ENCODE peak calls at places on chromosomes 6 and 20, in nine cellular contexts. L, F, U, T, D, W, R, G and N are unnamed samples.

GRCh38 chr6:56026461-56027180 is 151.2 kb upstream of the BMP5 start:
- DNase-seq in W (no peak), U (no peak), L (no peak), F (no peak), T (no peak), R (peak), G (no peak), D (no peak), N (no peak)

GRCh38 chr20:18314786-18315406 is 26.6 kb downstream of the ZNF133 start:
- DNase-seq in U (no peak), G (no peak), L (no peak), D (peak), F (no peak), W (no peak), T (peak), R (peak), N (no peak)

GRCh38 chr20:63735859-63736718 is at the start of gene LIME1:
- DNase-seq in R (no peak), F (no peak), G (peak), D (no peak), W (peak), U (peak), L (peak), T (no peak), N (peak)

GRCh38 chr6:149213829-149214228 is 103.7 kb upstream of the TAB2 start:
- DNase-seq in R (no peak), D (no peak), G (no peak), L (no peak), F (no peak), T (no peak), U (no peak), W (no peak), N (no peak)

GRCh38 chr6:474454-475185 is 83.1 kb downstream of the IRF4 start:
- DNase-seq in R (peak), F (peak), T (no peak), G (no peak), D (no peak), U (peak), L (no peak), W (no peak), N (peak)

GRCh38 chr6:108559884-108560462 is 744 bp upstream of the FOXO3 start:
- DNase-seq in R (peak), F (peak), D (peak), L (peak), G (peak), U (peak), T (peak), W (peak), N (peak)

GRCh38 chr6:36489426-36489825 is 46.6 kb downstream of the KCTD20 start:
- DNase-seq in L (no peak), G (no peak), T (no peak), F (no peak), R (no peak), D (no peak), U (no peak), W (no peak), N (no peak)

GRCh38 chr20:2864626-2865025 is 8.7 kb upstream of the PTPRA start:
- DNase-seq in F (no peak), G (no peak), T (no peak), R (no peak), U (no peak), L (no peak), D (no peak), W (no peak), N (no peak)

GRCh38 chr20:50399917-50400704 is 110.1 kb upstream of the PTPN1 start:
- DNase-seq in W (no peak), U (no peak), G (no peak), R (no peak), F (no peak), T (no peak), D (peak), L (no peak), N (no peak)

GRCh38 chr6:49430187-49430586 is 32.9 kb downstream of the MMUT start:
- DNase-seq in G (no peak), R (peak), D (no peak), T (no peak), W (no peak), L (no peak), F (no peak), U (no peak), N (no peak)

GRCh38 chr6:41306187-41306854 is 19.8 kb upstream of the TREM1 start:
- DNase-seq in W (peak), G (peak), L (peak), D (peak), F (peak), R (peak), T (peak), U (peak), N (peak)

GRCh38 chr6:157187182-157188093 is 135.9 kb downstream of the TMEM242 start:
- DNase-seq in F (no peak), G (no peak), W (no peak), D (peak), R (no peak), U (no peak), T (no peak), L (no peak), N (no peak)

GRCh38 chr20:40545478-40545877 is 143.6 kb downstream of the MAFB start:
- DNase-seq in F (no peak), D (no peak), L (no peak), W (no peak), T (no peak), U (no peak), G (no peak), R (no peak), N (no peak)

GRCh38 chr20:40547492-40548129 is 141.4 kb downstream of the MAFB start:
- DNase-seq in D (no peak), T (peak), R (no peak), G (no peak), W (no peak), F (no peak), U (no peak), L (no peak), N (no peak)

GRCh38 chr20:40551125-40551530 is 137.9 kb downstream of the MAFB start:
- DNase-seq in L (no peak), T (no peak), G (no peak), R (no peak), W (no peak), D (peak), F (no peak), U (no peak), N (no peak)
- TF ChIP-seq CTCF in L (no peak), T (no peak), G (no peak), R (no peak), W (no peak), D (no peak), F (no peak), U (no peak), N (no peak)

GRCh38 chr20:62141397-62142251 is 1.6 kb downstream of the PSMA7 start:
- DNase-seq in W (no peak), L (no peak), T (peak), U (no peak), D (peak), F (no peak), R (no peak), G (no peak), N (no peak)
- TF ChIP-seq CTCF in W (no peak), L (peak), T (peak), U (peak), D (no peak), F (no peak), R (peak), G (peak), N (peak)

DNA sequence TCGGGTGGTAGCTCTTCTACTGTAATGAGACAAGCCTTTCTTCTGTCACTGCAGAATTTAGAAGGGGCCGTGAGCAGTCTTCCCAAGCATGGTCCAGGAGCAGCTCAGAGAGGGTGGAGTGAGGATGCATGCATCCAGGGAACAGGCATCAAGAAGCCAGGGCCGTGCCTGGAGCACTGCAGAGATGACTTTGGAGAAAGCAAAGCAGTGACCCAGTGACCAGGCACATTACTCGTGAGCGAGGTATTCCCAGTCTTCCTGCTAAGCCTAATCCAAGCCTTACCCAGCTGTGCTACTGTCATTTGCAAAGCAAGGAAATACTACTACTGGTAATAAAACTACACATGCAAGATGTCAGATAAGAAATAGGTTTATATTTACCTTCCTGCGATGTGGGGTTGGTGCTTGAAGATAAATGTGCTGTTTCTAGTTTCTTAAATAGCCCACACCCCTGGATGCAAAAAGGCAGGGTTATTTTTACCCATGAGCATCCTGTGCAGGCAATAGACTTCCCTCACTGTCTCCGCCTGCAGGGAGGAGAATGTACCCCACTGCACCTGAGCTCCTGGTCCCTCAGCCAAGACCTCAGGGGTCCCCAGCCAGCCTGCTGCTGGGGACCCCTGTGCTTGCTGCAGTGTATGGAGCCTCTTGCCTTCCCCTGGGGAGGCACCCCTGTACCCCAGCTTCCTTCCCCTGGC is 62.9 kb downstream of the SSR1 start:
- DNase-seq in F (no peak), T (no peak), U (no peak), R (no peak), L (no peak), D (no peak), W (no peak), G (no peak), N (no peak)
- TF ChIP-seq CTCF in F (no peak), T (no peak), U (no peak), R (no peak), L (no peak), D (no peak), W (no peak), G (no peak), N (no peak)

GRCh38 chr20:1376007-1376406 is 16.8 kb downstream of the FKBP1A start:
- DNase-seq in G (no peak), W (peak), F (no peak), T (no peak), R (no peak), L (no peak), U (no peak), D (no peak), N (no peak)

GRCh38 chr20:1373036-1373435 is 19.8 kb downstream of the FKBP1A start:
- DNase-seq in T (no peak), F (no peak), U (no peak), G (no peak), L (no peak), D (no peak), W (no peak), R (no peak), N (no peak)

GRCh38 chr20:1373614-1374013 is 19.2 kb downstream of the FKBP1A start:
- DNase-seq in R (no peak), F (no peak), W (no peak), L (no peak), D (no peak), G (no peak), U (no peak), T (no peak), N (no peak)

GRCh38 chr20:1375515-1375914 is 17.3 kb downstream of the FKBP1A start:
- DNase-seq in L (no peak), F (no peak), W (no peak), R (peak), G (no peak), D (peak), T (no peak), U (no peak), N (no peak)

DNA sequence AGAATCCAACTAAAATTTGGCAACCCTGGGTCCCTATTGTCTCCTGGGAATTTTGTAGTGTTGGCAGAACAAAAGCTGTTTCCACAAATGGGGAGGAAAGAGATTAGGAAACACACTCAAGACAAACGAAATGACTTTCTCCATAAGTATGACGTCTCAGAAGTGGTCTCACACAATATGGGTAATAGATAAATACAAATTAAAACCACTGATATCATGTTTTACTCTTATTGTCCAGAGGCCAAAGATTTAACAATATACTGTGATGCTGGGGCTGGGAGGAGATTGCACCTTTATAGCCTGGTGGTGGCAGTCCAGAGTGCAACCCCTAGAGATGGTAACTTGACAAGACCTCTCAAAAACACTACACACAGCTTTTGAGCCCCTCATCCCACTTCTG is 18.6 kb downstream of the FKBP1A start:
- DNase-seq in D (no peak), G (no peak), T (no peak), F (no peak), L (no peak), R (no peak), U (no peak), W (no peak), N (no peak)
- TF ChIP-seq CTCF in D (no peak), G (no peak), T (no peak), F (peak), L (peak), R (peak), U (no peak), W (peak), N (no peak)

DNA sequence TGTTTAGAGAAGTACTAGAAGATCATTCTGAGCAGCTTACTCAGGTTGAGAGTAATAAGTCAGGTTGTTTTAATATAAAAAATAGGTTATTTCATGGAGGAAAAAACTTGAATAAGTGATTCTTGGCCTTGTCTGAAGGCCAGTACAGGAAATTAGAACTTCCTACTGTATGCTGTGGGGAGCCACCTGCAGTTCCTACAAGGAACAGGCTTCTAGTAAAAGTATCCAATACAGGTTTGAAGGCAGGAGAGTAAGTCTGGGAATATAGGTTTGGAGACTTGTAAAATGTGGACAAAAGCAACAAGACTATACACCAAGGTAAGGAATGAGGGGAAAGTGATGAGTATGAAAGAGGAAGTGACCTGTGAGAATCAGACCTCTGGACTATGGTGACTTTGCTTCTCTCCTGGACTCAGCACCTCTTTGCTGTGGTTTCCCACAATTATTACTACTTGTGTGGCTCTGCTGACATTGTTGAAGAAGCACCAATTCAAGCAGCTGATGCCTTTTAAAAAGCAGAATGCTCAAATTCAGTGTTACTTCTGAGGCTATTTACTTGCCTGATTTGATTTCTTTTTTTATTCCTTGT is 278.6 kb downstream of the TBC1D7 start:
- DNase-seq in U (no peak), R (no peak), L (no peak), F (no peak), W (no peak), T (no peak), D (no peak), G (no peak), N (no peak)
- TF ChIP-seq CTCF in U (no peak), R (no peak), L (peak), F (no peak), W (no peak), T (no peak), D (no peak), G (peak), N (no peak)

DNA sequence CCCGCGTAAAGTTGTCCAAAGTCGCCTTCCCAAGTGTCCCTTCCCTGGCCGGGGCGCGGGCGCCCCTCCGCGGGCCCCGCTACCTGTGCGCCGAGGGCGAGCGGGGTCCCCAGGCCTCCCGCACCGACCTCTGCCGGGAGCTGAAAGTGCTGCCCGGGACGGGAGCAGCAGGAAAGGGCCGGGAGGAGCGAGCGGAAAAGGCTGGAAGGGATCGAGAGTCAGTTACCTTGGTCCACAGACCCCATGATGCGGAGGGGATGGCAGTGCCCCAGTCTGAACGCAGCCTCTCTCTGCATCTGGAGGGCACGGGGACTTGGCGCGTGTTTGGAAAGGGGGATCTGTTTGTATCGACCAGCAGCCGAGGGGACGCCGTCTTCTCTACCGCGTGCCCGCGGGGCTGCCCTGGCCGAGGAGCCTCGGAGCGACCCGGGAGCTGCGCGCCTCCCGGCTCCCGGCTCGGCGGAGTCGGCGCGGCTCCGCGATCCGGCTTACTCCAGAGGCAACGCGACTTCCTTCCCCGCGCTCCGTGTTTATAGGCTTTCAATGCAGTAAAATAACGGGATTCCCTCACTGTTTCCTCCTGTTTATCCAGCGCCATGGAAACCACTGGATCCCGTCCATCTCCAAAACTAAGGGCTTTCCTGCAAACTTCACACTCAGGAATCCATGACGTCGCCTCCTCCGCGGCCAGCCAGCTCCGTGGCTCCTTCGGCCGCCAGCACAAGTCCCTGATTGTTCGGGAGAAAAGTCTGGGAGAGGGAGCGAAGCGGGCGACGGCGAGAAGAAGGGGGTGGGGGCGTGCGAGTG is 20.0 kb upstream of the NFATC2 start:
- DNase-seq in U (peak), L (peak), T (peak), R (peak), W (peak), D (peak), F (peak), G (peak), N (peak)
- TF ChIP-seq CTCF in U (no peak), L (peak), T (peak), R (peak), W (no peak), D (no peak), F (no peak), G (no peak), N (peak)

GRCh38 chr20:47454298-47455132 is 47.2 kb upstream of the NCOA3 start:
- DNase-seq in G (no peak), D (peak), R (no peak), L (no peak), F (no peak), T (no peak), U (no peak), W (no peak), N (no peak)

GRCh38 chr20:47452736-47453161 is 48.9 kb upstream of the NCOA3 start:
- DNase-seq in R (no peak), U (no peak), D (no peak), T (no peak), F (no peak), L (no peak), G (no peak), W (no peak), N (no peak)

GRCh38 chr20:47451602-47451904 is 50.1 kb upstream of the NCOA3 start:
- DNase-seq in D (no peak), U (no peak), T (no peak), R (no peak), W (no peak), L (no peak), F (no peak), G (no peak), N (no peak)

GRCh38 chr20:47455133-47456040 is 46.3 kb upstream of the NCOA3 start:
- DNase-seq in D (peak), R (no peak), T (no peak), G (no peak), L (no peak), U (no peak), W (no peak), F (no peak), N (no peak)

GRCh38 chr20:47453167-47453782 is 48.4 kb upstream of the NCOA3 start:
- DNase-seq in G (no peak), U (peak), W (no peak), R (peak), D (peak), F (no peak), L (no peak), T (no peak), N (peak)
- TF ChIP-seq CTCF in G (no peak), U (no peak), W (no peak), R (no peak), D (no peak), F (no peak), L (no peak), T (no peak), N (no peak)

GRCh38 chr6:42879372-42880239 is at the start of gene RPL7L1:
- DNase-seq in G (peak), L (peak), U (peak), F (peak), D (peak), W (peak), T (peak), R (peak), N (peak)
- TF ChIP-seq CTCF in G (no peak), L (no peak), U (no peak), F (no peak), D (no peak), W (no peak), T (no peak), R (peak), N (no peak)

GRCh38 chr6:127869183-127869582 is 31.7 kb downstream of the THEMIS start:
- DNase-seq in W (no peak), R (no peak), G (no peak), L (no peak), F (no peak), T (no peak), U (no peak), D (no peak), N (no peak)
- TF ChIP-seq CTCF in W (no peak), R (no peak), G (no peak), L (no peak), F (no peak), T (no peak), U (no peak), D (no peak), N (no peak)

DNA sequence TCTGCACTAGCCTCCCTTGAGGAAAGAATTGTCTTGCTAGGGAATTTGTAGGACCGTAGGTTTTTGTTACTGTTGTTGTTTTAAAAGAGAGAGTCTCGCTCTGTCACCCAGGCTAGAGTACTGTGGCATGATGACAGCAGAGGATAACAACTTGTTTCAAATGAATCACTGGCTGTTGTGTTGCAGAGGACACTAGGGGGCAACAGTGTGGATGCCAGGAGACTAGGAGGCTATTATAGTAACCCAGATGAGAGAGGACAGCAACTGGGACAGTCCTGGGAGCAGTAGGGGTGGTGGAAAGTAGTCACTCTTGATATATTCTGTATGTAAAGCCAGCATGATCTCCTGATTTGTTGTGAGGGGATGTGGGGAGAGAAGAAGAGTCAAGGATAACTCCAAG is 41.8 kb upstream of the LAMA4 start:
- DNase-seq in T (peak), R (peak), F (peak), L (peak), U (no peak), D (peak), G (no peak), W (no peak), N (no peak)
- TF ChIP-seq CTCF in T (peak), R (peak), F (no peak), L (peak), U (peak), D (peak), G (peak), W (no peak), N (no peak)